ENCODE peak calls at places on chromosomes 6 and 20, in five cellular contexts. One of them, this sample, is unnamed.

GRCh38 chr6:108635505-108636226 is 74.9 kb downstream of the FOXO3 start:
- DNase-seq in chondrocyte: no peak
- DNase-seq in stromal cell of bone marrow: no peak
- DNase-seq in hypothalamus: no peak
- DNase-seq in mesothelial cell of epicardium: no peak
- DNase-seq in this sample: peak

GRCh38 chr20:52937701-52938100 is 34.5 kb upstream of the TSHZ2 start:
- DNase-seq in chondrocyte: no peak
- DNase-seq in stromal cell of bone marrow: no peak
- DNase-seq in hypothalamus: no peak
- DNase-seq in mesothelial cell of epicardium: no peak
- DNase-seq in this sample: no peak

GRCh38 chr6:32825966-32826365 is 9.2 kb upstream of the HLA-DOB start:
- DNase-seq in chondrocyte: no peak
- DNase-seq in stromal cell of bone marrow: peak
- DNase-seq in hypothalamus: no peak
- DNase-seq in mesothelial cell of epicardium: no peak
- DNase-seq in this sample: no peak

GRCh38 chr6:32692019-32692418 is 25.6 kb upstream of the HLA-DQB1 start:
- DNase-seq in chondrocyte: no peak
- DNase-seq in stromal cell of bone marrow: no peak
- DNase-seq in hypothalamus: no peak
- DNase-seq in mesothelial cell of epicardium: no peak
- DNase-seq in this sample: no peak

GRCh38 chr6:33992191-33992590 is 153.7 kb downstream of the GRM4 start:
- DNase-seq in chondrocyte: no peak
- DNase-seq in stromal cell of bone marrow: no peak
- DNase-seq in hypothalamus: no peak
- DNase-seq in mesothelial cell of epicardium: no peak
- DNase-seq in this sample: no peak

GRCh38 chr6:78835817-78836216 is 31.5 kb upstream of the IRAK1BP1 start:
- DNase-seq in chondrocyte: no peak
- DNase-seq in stromal cell of bone marrow: no peak
- DNase-seq in hypothalamus: no peak
- DNase-seq in mesothelial cell of epicardium: no peak
- DNase-seq in this sample: no peak

GRCh38 chr20:39264506-39265172 is 302.5 kb downstream of the DHX35 start:
- DNase-seq in chondrocyte: no peak
- DNase-seq in stromal cell of bone marrow: peak
- DNase-seq in hypothalamus: no peak
- DNase-seq in mesothelial cell of epicardium: peak
- DNase-seq in this sample: no peak

GRCh38 chr6:38584731-38585130 is 55.0 kb downstream of the BTBD9 start:
- DNase-seq in chondrocyte: no peak
- DNase-seq in stromal cell of bone marrow: no peak
- DNase-seq in hypothalamus: no peak
- DNase-seq in mesothelial cell of epicardium: no peak
- DNase-seq in this sample: no peak

GRCh38 chr6:143700684-143701342 is 23.0 kb downstream of the PHACTR2 start:
- DNase-seq in chondrocyte: no peak
- DNase-seq in stromal cell of bone marrow: peak
- DNase-seq in hypothalamus: no peak
- DNase-seq in mesothelial cell of epicardium: no peak
- DNase-seq in this sample: no peak

GRCh38 chr6:166364480-166364879 is 18.3 kb downstream of the MPC1 start:
- DNase-seq in chondrocyte: no peak
- DNase-seq in stromal cell of bone marrow: no peak
- DNase-seq in hypothalamus: no peak
- DNase-seq in mesothelial cell of epicardium: no peak
- DNase-seq in this sample: peak

GRCh38 chr6:38179300-38179699 is 359.8 kb downstream of the ZFAND3 start:
- DNase-seq in chondrocyte: no peak
- DNase-seq in stromal cell of bone marrow: no peak
- DNase-seq in hypothalamus: no peak
- DNase-seq in mesothelial cell of epicardium: no peak
- DNase-seq in this sample: peak

GRCh38 chr6:133891814-133892443 is 3.0 kb downstream of the TCF21 start:
- DNase-seq in chondrocyte: no peak
- DNase-seq in stromal cell of bone marrow: no peak
- DNase-seq in hypothalamus: no peak
- DNase-seq in mesothelial cell of epicardium: no peak
- DNase-seq in this sample: no peak

GRCh38 chr6:105795913-105796517 is 290.1 kb upstream of the PRDM1 start:
- DNase-seq in chondrocyte: no peak
- DNase-seq in stromal cell of bone marrow: no peak
- DNase-seq in hypothalamus: no peak
- DNase-seq in mesothelial cell of epicardium: no peak
- DNase-seq in this sample: no peak

GRCh38 chr6:154806804-154807203 is 73.6 kb downstream of the SCAF8 start:
- DNase-seq in chondrocyte: no peak
- DNase-seq in stromal cell of bone marrow: no peak
- DNase-seq in hypothalamus: no peak
- DNase-seq in mesothelial cell of epicardium: no peak
- DNase-seq in this sample: no peak

GRCh38 chr6:90044833-90045337 is 150.6 kb downstream of the GJA10 start:
- DNase-seq in chondrocyte: no peak
- DNase-seq in stromal cell of bone marrow: peak
- DNase-seq in hypothalamus: no peak
- DNase-seq in mesothelial cell of epicardium: no peak
- DNase-seq in this sample: no peak

GRCh38 chr20:31608256-31608980 is 3.3 kb downstream of the ID1 start:
- DNase-seq in chondrocyte: no peak
- DNase-seq in stromal cell of bone marrow: no peak
- DNase-seq in hypothalamus: no peak
- DNase-seq in mesothelial cell of epicardium: peak
- DNase-seq in this sample: peak

GRCh38 chr20:56595746-56596478 is 33.2 kb upstream of the TFAP2C start:
- DNase-seq in chondrocyte: no peak
- DNase-seq in stromal cell of bone marrow: no peak
- DNase-seq in hypothalamus: no peak
- DNase-seq in mesothelial cell of epicardium: no peak
- DNase-seq in this sample: no peak

GRCh38 chr6:155219858-155220301 is 43.9 kb upstream of the CLDN20 start:
- DNase-seq in chondrocyte: no peak
- DNase-seq in stromal cell of bone marrow: peak
- DNase-seq in hypothalamus: no peak
- DNase-seq in mesothelial cell of epicardium: no peak
- DNase-seq in this sample: no peak

GRCh38 chr6:137416376-137417109 is 77.7 kb downstream of the OLIG3 start:
- DNase-seq in chondrocyte: no peak
- DNase-seq in stromal cell of bone marrow: peak
- DNase-seq in hypothalamus: no peak
- DNase-seq in mesothelial cell of epicardium: no peak
- DNase-seq in this sample: no peak

GRCh38 chr6:34912715-34913464 is 23.8 kb downstream of the ANKS1A start:
- DNase-seq in chondrocyte: no peak
- DNase-seq in stromal cell of bone marrow: peak
- DNase-seq in hypothalamus: no peak
- DNase-seq in mesothelial cell of epicardium: no peak
- DNase-seq in this sample: no peak

GRCh38 chr6:159075506-159076100 is 30.8 kb upstream of the TAGAP start:
- DNase-seq in chondrocyte: no peak
- DNase-seq in stromal cell of bone marrow: peak
- DNase-seq in hypothalamus: no peak
- DNase-seq in mesothelial cell of epicardium: no peak
- DNase-seq in this sample: no peak

GRCh38 chr6:15026832-15027231 is 219.0 kb upstream of the JARID2 start:
- DNase-seq in chondrocyte: no peak
- DNase-seq in stromal cell of bone marrow: peak
- DNase-seq in hypothalamus: no peak
- DNase-seq in mesothelial cell of epicardium: no peak
- DNase-seq in this sample: no peak

GRCh38 chr6:13917141-13917540 is 7.6 kb upstream of the RNF182 start:
- DNase-seq in chondrocyte: no peak
- DNase-seq in stromal cell of bone marrow: no peak
- DNase-seq in hypothalamus: no peak
- DNase-seq in mesothelial cell of epicardium: no peak
- DNase-seq in this sample: no peak

GRCh38 chr6:82365011-82365751 is 1.6 kb downstream of the TPBG start:
- DNase-seq in chondrocyte: peak
- DNase-seq in stromal cell of bone marrow: no peak
- DNase-seq in hypothalamus: peak
- DNase-seq in mesothelial cell of epicardium: peak
- DNase-seq in this sample: no peak

GRCh38 chr20:17833036-17833674 is 133.4 kb downstream of the BANF2 start:
- DNase-seq in chondrocyte: no peak
- DNase-seq in stromal cell of bone marrow: no peak
- DNase-seq in hypothalamus: no peak
- DNase-seq in mesothelial cell of epicardium: no peak
- DNase-seq in this sample: peak

GRCh38 chr20:5085380-5085779 is 34.4 kb downstream of the PCNA start:
- DNase-seq in chondrocyte: no peak
- DNase-seq in stromal cell of bone marrow: no peak
- DNase-seq in hypothalamus: no peak
- DNase-seq in mesothelial cell of epicardium: no peak
- DNase-seq in this sample: peak

GRCh38 chr6:138482816-138483215 is 16.5 kb downstream of the NHSL1 start:
- DNase-seq in chondrocyte: no peak
- DNase-seq in stromal cell of bone marrow: no peak
- DNase-seq in hypothalamus: no peak
- DNase-seq in mesothelial cell of epicardium: no peak
- DNase-seq in this sample: no peak

GRCh38 chr6:51283723-51284122 is 465.1 kb downstream of the TFAP2B start:
- DNase-seq in chondrocyte: no peak
- DNase-seq in stromal cell of bone marrow: no peak
- DNase-seq in hypothalamus: no peak
- DNase-seq in mesothelial cell of epicardium: no peak
- DNase-seq in this sample: no peak

GRCh38 chr6:157412780-157413179 is 31.8 kb downstream of the ZDHHC14 start:
- DNase-seq in chondrocyte: no peak
- DNase-seq in stromal cell of bone marrow: no peak
- DNase-seq in hypothalamus: no peak
- DNase-seq in mesothelial cell of epicardium: no peak
- DNase-seq in this sample: no peak

GRCh38 chr20:52941803-52942202 is 30.4 kb upstream of the TSHZ2 start:
- DNase-seq in chondrocyte: no peak
- DNase-seq in stromal cell of bone marrow: no peak
- DNase-seq in hypothalamus: no peak
- DNase-seq in mesothelial cell of epicardium: no peak
- DNase-seq in this sample: no peak

GRCh38 chr6:25311251-25311910 is 32.2 kb downstream of the CARMIL1 start:
- DNase-seq in chondrocyte: no peak
- DNase-seq in stromal cell of bone marrow: peak
- DNase-seq in hypothalamus: no peak
- DNase-seq in mesothelial cell of epicardium: no peak
- DNase-seq in this sample: no peak

GRCh38 chr6:30884521-30885480 is 482 bp downstream of the DDR1 start:
- DNase-seq in chondrocyte: no peak
- DNase-seq in stromal cell of bone marrow: no peak
- DNase-seq in hypothalamus: peak
- DNase-seq in mesothelial cell of epicardium: peak
- DNase-seq in this sample: no peak

GRCh38 chr20:34907616-34908469 is 31.4 kb downstream of the ACSS2 start:
- DNase-seq in chondrocyte: no peak
- DNase-seq in stromal cell of bone marrow: peak
- DNase-seq in hypothalamus: no peak
- DNase-seq in mesothelial cell of epicardium: no peak
- DNase-seq in this sample: peak

This sample was measured in cardiac septum.